ENCODE peak calls at places on chromosomes 16 and 17, in seven cellular contexts. W, U, V, P, L, Q and N are unnamed samples. For H3K79me2 and H3K4me1, the result is how much of the 10 kb centered on the place peaks cover.

GRCh38 chr17:50867856-50868438 is 1.8 kb upstream of the TOB1 start:
- DNase-seq in V (no peak), Q (no peak), P (no peak), W (no peak), L (no peak), U (no peak), N (no peak)

GRCh38 chr17:20116683-20117309 is 107.6 kb downstream of the SPECC1 start:
- DNase-seq in Q (peak), P (peak), L (peak), V (peak), U (peak), W (peak), N (no peak)

GRCh38 chr17:9750488-9750887 is 40.9 kb downstream of the DHRS7C start:
- DNase-seq in U (no peak), Q (no peak), P (no peak), L (no peak), V (no peak), W (no peak), N (no peak)

GRCh38 chr16:55297910-55298175 is 26.2 kb upstream of the IRX6 start:
- DNase-seq in V (no peak), L (no peak), W (no peak), Q (no peak), P (no peak), U (no peak), N (peak)

GRCh38 chr16:67312450-67313118 is 14.0 kb downstream of the KCTD19 start:
- DNase-seq in Q (no peak), V (no peak), L (peak), U (no peak), P (no peak), W (no peak), N (no peak)

GRCh38 chr16:71807905-71808592 is 585 bp downstream of the AP1G1 start:
- DNase-seq in Q (no peak), P (no peak), W (peak), V (peak), L (peak), U (no peak), N (no peak)

GRCh38 chr17:79031996-79032875 is 8.3 kb downstream of the C1QTNF1 start:
- DNase-seq in U (no peak), P (no peak), Q (no peak), V (no peak), W (no peak), L (no peak), N (no peak)

GRCh38 chr17:67421869-67422273 is 44.8 kb downstream of the PITPNC1 start:
- DNase-seq in W (no peak), P (peak), V (no peak), L (peak), U (no peak), Q (no peak), N (peak)

GRCh38 chr17:41654908-41655607 is 30.7 kb upstream of the KRT17 start:
- DNase-seq in Q (no peak), W (no peak), V (no peak), L (no peak), U (no peak), P (no peak), N (no peak)

GRCh38 chr16:15415411-15416070 is 18.8 kb upstream of the BMERB1 start:
- DNase-seq in P (no peak), W (no peak), U (no peak), V (no peak), Q (no peak), L (no peak), N (no peak)

GRCh38 chr17:67157732-67158639 is 87.0 kb downstream of the HELZ start:
- DNase-seq in W (peak), Q (peak), U (no peak), V (peak), P (peak), L (peak), N (no peak)

GRCh38 chr17:6755731-6756184 is at the start of gene XAF1:
- DNase-seq in W (no peak), V (no peak), L (peak), U (no peak), P (no peak), Q (peak), N (no peak)

GRCh38 chr17:74431568-74432483 is at the start of gene GPRC5C:
- DNase-seq in P (peak), W (peak), U (peak), Q (no peak), L (no peak), V (peak), N (no peak)

DNA sequence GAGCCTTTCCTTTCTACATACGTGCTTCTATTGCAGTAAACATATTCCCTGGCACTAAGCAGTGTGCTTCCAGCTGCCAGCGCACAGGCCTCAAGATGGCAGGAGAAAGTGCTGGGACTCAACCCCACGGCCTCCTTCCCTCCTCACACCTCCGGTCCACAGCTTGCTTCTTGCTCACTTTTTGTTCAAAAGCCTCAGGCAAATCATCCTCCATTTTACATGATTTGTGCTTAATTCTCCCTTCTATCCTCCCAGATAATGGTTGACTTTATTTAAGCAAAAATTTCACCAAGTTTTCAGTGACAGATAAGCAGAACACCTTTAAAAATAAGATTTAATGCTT is 5.5 kb downstream of the CDK5R1 start:
- DNase-seq in L (no peak), P (no peak), W (no peak), Q (no peak), U (no peak), V (no peak), N (no peak)
- H3K79me2 ChIP-seq in L (under half), P (under half), W (under half), Q (under half), U (under half), V (under half), N (under half)

GRCh38 chr17:17771498-17772201 is 65.1 kb downstream of the SREBF1 start:
- DNase-seq in P (no peak), U (no peak), W (no peak), L (no peak), V (no peak), Q (no peak), N (no peak)
- H3K4me1 ChIP-seq in P (under half), U (under half), W (under half), L (under half), V (under half), Q (half or more), N (under half)

GRCh38 chr17:21297597-21297996 is 13.1 kb downstream of the MAP2K3 start:
- DNase-seq in L (no peak), W (peak), V (no peak), Q (no peak), P (no peak), U (no peak), N (no peak)
- H3K79me2 ChIP-seq in L (under half), W (under half), V (under half), Q (under half), P (half or more), U (under half), N (half or more)

GRCh38 chr16:30092373-30093010 is 768 bp upstream of the TBX6 start:
- DNase-seq in L (peak), W (peak), Q (peak), V (peak), P (peak), U (peak), N (no peak)
- H3K4me1 ChIP-seq in L (under half), W (under half), Q (under half), V (under half), P (half or more), U (under half), N (half or more)